ENCODE peak calls at places on chromosomes 11 and 22, in five cellular contexts. B is body of pancreas, S is uterus, Y is breast epithelium, O is lower leg skin. K is an unnamed sample.

GRCh38 chr22:45918455-45919370 is 58.2 kb downstream of the WNT7B start:
- DNase-seq in B (peak; percentile 44), Y (peak; percentile 65), S (no peak), O (no peak), K (no peak)

GRCh38 chr11:75905434-75905833 is 90.4 kb downstream of the UVRAG start:
- DNase-seq in Y (no peak), S (no peak), O (no peak), B (no peak), K (no peak)

GRCh38 chr22:46379301-46379930 is 43.9 kb downstream of the TRMU start:
- DNase-seq in Y (no peak), O (no peak), B (peak; percentile 67), S (no peak), K (no peak)

GRCh38 chr22:29524440-29525191 is 28.9 kb downstream of the THOC5 start:
- DNase-seq in S (no peak), O (no peak), Y (no peak), B (peak; percentile 25), K (no peak)

GRCh38 chr11:104151404-104152204 is 12.3 kb downstream of the PDGFD start:
- DNase-seq in O (no peak), S (no peak), Y (no peak), B (no peak), K (no peak)

GRCh38 chr11:63888170-63889086 is 28.5 kb downstream of the RCOR2 start:
- DNase-seq in S (peak; percentile 58), Y (peak; percentile 74), B (peak; percentile 78), O (peak; percentile 92), K (no peak)

GRCh38 chr11:95435192-95435591 is 204.2 kb upstream of the SESN3 start:
- DNase-seq in Y (no peak), O (no peak), S (no peak), B (no peak), K (no peak)

GRCh38 chr22:50062509-50063135 is 4.5 kb upstream of the TTLL8 start:
- DNase-seq in B (no peak), O (no peak), Y (no peak), S (no peak), K (no peak)

GRCh38 chr11:61683961-61684869 is 4.0 kb downstream of the DAGLA start:
- DNase-seq in S (no peak), B (no peak), O (no peak), Y (no peak), K (no peak)

GRCh38 chr11:76243648-76244285 is 37.5 kb upstream of the WNT11 start:
- DNase-seq in B (no peak), Y (no peak), O (no peak), S (no peak), K (no peak)

GRCh38 chr11:119783466-119784400 is 54.7 kb upstream of the NECTIN1 start:
- DNase-seq in Y (no peak), B (no peak), S (no peak), O (no peak), K (no peak)

GRCh38 chr11:20739004-20739612 is 69.7 kb downstream of the NELL1 start:
- DNase-seq in B (no peak), Y (no peak), S (no peak), O (no peak), K (no peak)

GRCh38 chr11:12377824-12378593 is 638 bp downstream of the PARVA start:
- DNase-seq in B (peak; percentile 85), S (peak; percentile 73), O (peak; percentile 93), Y (peak; percentile 80), K (peak; percentile 69)

GRCh38 chr11:35688023-35688422 is 25.4 kb downstream of the TRIM44 start:
- DNase-seq in B (no peak), Y (no peak), S (no peak), O (no peak), K (peak; percentile 22)

GRCh38 chr11:122696662-122697061 is 41.1 kb downstream of the UBASH3B start:
- DNase-seq in O (no peak), Y (no peak), B (no peak), S (no peak), K (no peak)

GRCh38 chr11:113862430-113862829 is 12.9 kb downstream of the USP28 start:
- DNase-seq in O (no peak), S (no peak), Y (no peak), B (no peak), K (no peak)

GRCh38 chr11:10515418-10515817 is 25.6 kb downstream of the RNF141 start:
- DNase-seq in Y (no peak), S (no peak), O (no peak), B (no peak), K (no peak)

GRCh38 chr22:46066691-46067090 is 83.6 kb upstream of the PPARA start:
- DNase-seq in O (peak; percentile 88), B (peak; percentile 39), Y (peak; percentile 51), S (peak; percentile 47), K (no peak)

GRCh38 chr11:96054870-96055705 is 131.2 kb upstream of the MTMR2 start:
- DNase-seq in Y (no peak), O (no peak), S (no peak), B (no peak), K (no peak)

GRCh38 chr11:72227316-72228228 is 3.0 kb downstream of the INPPL1 start:
- DNase-seq in O (peak; percentile 77), S (no peak), B (no peak), Y (no peak), K (no peak)

GRCh38 chr11:46229250-46229649 is 48.2 kb upstream of the CREB3L1 start:
- DNase-seq in Y (no peak), B (no peak), S (no peak), O (no peak), K (no peak)

GRCh38 chr22:19056951-19057401 is 65.2 kb downstream of the DGCR2 start:
- DNase-seq in B (peak; percentile 10), Y (no peak), O (peak; percentile 82), S (no peak), K (no peak)

GRCh38 chr11:76587810-76588454 is 82.6 kb downstream of the LRRC32 start:
- DNase-seq in B (no peak), S (no peak), O (no peak), Y (no peak), K (no peak)

DNA sequence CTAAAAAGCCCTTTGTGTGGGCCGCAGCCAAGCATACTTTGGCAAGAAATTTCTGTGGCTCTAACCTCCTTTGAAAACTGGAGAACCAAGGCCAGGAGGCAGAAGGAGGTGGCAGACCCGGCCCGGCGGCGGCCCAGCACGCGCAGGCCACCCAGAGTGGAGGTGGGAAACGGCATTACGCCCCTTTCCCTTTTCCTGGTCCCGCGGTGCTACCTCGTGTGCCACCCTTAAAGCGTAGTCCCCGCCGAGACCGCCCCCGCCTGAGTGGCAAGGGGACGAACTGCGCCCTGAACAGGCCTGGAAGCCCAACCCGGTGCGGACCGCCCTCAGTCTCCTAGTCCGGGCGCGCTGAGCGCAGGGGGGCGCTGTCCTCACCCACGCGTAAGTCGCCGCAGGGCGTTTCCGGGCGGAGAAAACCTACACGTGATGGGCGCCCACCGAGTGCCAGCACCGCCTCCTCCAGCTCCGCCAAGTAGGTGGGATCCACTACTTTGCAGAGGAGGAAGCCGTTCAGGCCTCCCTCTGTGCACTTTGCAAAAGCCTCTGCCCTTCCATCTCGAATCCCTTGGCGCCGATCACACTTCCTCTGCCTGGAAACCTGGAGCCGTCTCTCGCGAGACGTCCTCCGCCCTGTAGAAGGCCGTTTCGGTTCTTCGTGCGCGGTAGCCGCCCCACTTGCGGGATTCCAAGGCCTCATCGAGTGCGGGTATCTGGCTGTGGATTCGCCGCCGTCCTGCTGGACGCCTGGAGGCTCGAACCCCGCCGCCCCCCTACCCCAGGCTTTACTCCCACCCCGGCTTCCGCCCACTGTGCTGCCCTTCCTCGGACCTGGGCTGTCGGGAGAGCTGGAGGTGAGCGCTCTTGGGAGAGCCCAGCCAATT is at the start of gene ACCS:
- DNase-seq in O (peak; percentile 99), B (peak; percentile 96), Y (peak; percentile 92), S (peak; percentile 97), K (peak; percentile 95)
- TF ChIP-seq POLR2A in O (no peak), B (peak; percentile 85), Y (no peak), S (peak; percentile 69), K (peak; percentile 74)

GRCh38 chr22:44049369-44050231 is 25.5 kb downstream of the PARVB start:
- DNase-seq in O (no peak), B (no peak), S (no peak), Y (no peak), K (no peak)
- TF ChIP-seq POLR2A in O (no peak), B (no peak), S (no peak), Y (no peak), K (no peak)

GRCh38 chr11:32430586-32431357 is 4.6 kb downstream of the WT1 start:
- DNase-seq in O (no peak), B (no peak), Y (no peak), S (peak; percentile 54), K (no peak)
- TF ChIP-seq POLR2A in O (no peak), B (no peak), Y (no peak), S (no peak), K (no peak)

GRCh38 chr11:106076923-106077608 is at the start of gene KBTBD3:
- DNase-seq in Y (peak; percentile 98), O (peak; percentile 100), B (peak; percentile 99), S (peak; percentile 99), K (peak; percentile 60)
- TF ChIP-seq POLR2A in Y (peak; percentile 86), O (no peak), B (peak; percentile 97), S (peak; percentile 88), K (peak; percentile 18)

GRCh38 chr11:69443138-69443967 is 38.1 kb upstream of the LINC01488 start:
- DNase-seq in Y (peak; percentile 77), B (peak; percentile 73), S (peak; percentile 82), O (peak; percentile 97), K (peak; percentile 94)
- TF ChIP-seq POLR2A in Y (no peak), B (peak; percentile 63), S (no peak), O (no peak), K (peak; percentile 83)

K was measured in H54.